ENCODE peak calls at places on chromosomes 6 and 20, in ten cellular contexts. One of them, this sample, is unnamed.

GRCh38 chr20:48621256-48622078 is 206.3 kb downstream of the PREX1 start:
- DNase-seq in AG04450: no peak
- DNase-seq in CD8-positive, alpha-beta T cell: no peak
- DNase-seq in brain microvascular endothelial cell: peak; percentile 28
- DNase-seq in A549: peak; percentile 66
- DNase-seq in endodermal cell: no peak
- DNase-seq in fibroblast of lung: no peak
- DNase-seq in psoas muscle: no peak
- DNase-seq in sigmoid colon: no peak
- DNase-seq in neural progenitor cell: no peak
- DNase-seq in this sample: no peak

GRCh38 chr20:32984196-32984595 is 20.0 kb downstream of the SUN5 start:
- DNase-seq in endodermal cell: peak; percentile 78
- DNase-seq in brain microvascular endothelial cell: no peak
- DNase-seq in A549: no peak
- DNase-seq in CD8-positive, alpha-beta T cell: no peak
- DNase-seq in fibroblast of lung: no peak
- DNase-seq in sigmoid colon: no peak
- DNase-seq in AG04450: no peak
- DNase-seq in psoas muscle: no peak
- DNase-seq in neural progenitor cell: no peak
- DNase-seq in this sample: no peak

GRCh38 chr6:106512958-106513480 is 116.3 kb downstream of the RTN4IP1 start:
- DNase-seq in fibroblast of lung: peak; percentile 36
- DNase-seq in endodermal cell: no peak
- DNase-seq in A549: no peak
- DNase-seq in sigmoid colon: no peak
- DNase-seq in AG04450: no peak
- DNase-seq in brain microvascular endothelial cell: no peak
- DNase-seq in neural progenitor cell: no peak
- DNase-seq in CD8-positive, alpha-beta T cell: no peak
- DNase-seq in psoas muscle: no peak
- DNase-seq in this sample: no peak

GRCh38 chr6:154754152-154754551 is 20.9 kb downstream of the SCAF8 start:
- DNase-seq in fibroblast of lung: peak; percentile 65
- DNase-seq in endodermal cell: no peak
- DNase-seq in brain microvascular endothelial cell: peak; percentile 18
- DNase-seq in psoas muscle: no peak
- DNase-seq in CD8-positive, alpha-beta T cell: no peak
- DNase-seq in A549: no peak
- DNase-seq in neural progenitor cell: no peak
- DNase-seq in AG04450: no peak
- DNase-seq in sigmoid colon: no peak
- DNase-seq in this sample: no peak

GRCh38 chr6:152050451-152051195 is 243.1 kb downstream of the ESR1 start:
- DNase-seq in fibroblast of lung: no peak
- DNase-seq in neural progenitor cell: no peak
- DNase-seq in AG04450: no peak
- DNase-seq in CD8-positive, alpha-beta T cell: no peak
- DNase-seq in psoas muscle: no peak
- DNase-seq in A549: no peak
- DNase-seq in endodermal cell: no peak
- DNase-seq in brain microvascular endothelial cell: no peak
- DNase-seq in sigmoid colon: no peak
- DNase-seq in this sample: no peak

GRCh38 chr6:52399511-52400315 is 20.4 kb upstream of the EFHC1 start:
- DNase-seq in endodermal cell: peak; percentile 78
- DNase-seq in fibroblast of lung: peak; percentile 77
- DNase-seq in neural progenitor cell: peak; percentile 77
- DNase-seq in AG04450: no peak
- DNase-seq in psoas muscle: no peak
- DNase-seq in CD8-positive, alpha-beta T cell: no peak
- DNase-seq in A549: no peak
- DNase-seq in brain microvascular endothelial cell: peak; percentile 49
- DNase-seq in sigmoid colon: no peak
- DNase-seq in this sample: no peak

GRCh38 chr20:48619126-48620101 is 208.4 kb downstream of the PREX1 start:
- DNase-seq in endodermal cell: no peak
- DNase-seq in fibroblast of lung: no peak
- DNase-seq in sigmoid colon: peak; percentile 75
- DNase-seq in neural progenitor cell: no peak
- DNase-seq in psoas muscle: no peak
- DNase-seq in A549: no peak
- DNase-seq in CD8-positive, alpha-beta T cell: no peak
- DNase-seq in AG04450: no peak
- DNase-seq in brain microvascular endothelial cell: no peak
- DNase-seq in this sample: no peak

GRCh38 chr20:2167122-2167521 is 65.5 kb downstream of the STK35 start:
- DNase-seq in AG04450: no peak
- DNase-seq in neural progenitor cell: no peak
- DNase-seq in sigmoid colon: no peak
- DNase-seq in fibroblast of lung: no peak
- DNase-seq in CD8-positive, alpha-beta T cell: no peak
- DNase-seq in endodermal cell: no peak
- DNase-seq in A549: no peak
- DNase-seq in psoas muscle: no peak
- DNase-seq in brain microvascular endothelial cell: no peak
- DNase-seq in this sample: peak; percentile 7

GRCh38 chr6:157181649-157182048 is 141.7 kb downstream of the TMEM242 start:
- DNase-seq in brain microvascular endothelial cell: no peak
- DNase-seq in CD8-positive, alpha-beta T cell: no peak
- DNase-seq in AG04450: no peak
- DNase-seq in neural progenitor cell: no peak
- DNase-seq in A549: no peak
- DNase-seq in psoas muscle: no peak
- DNase-seq in fibroblast of lung: no peak
- DNase-seq in sigmoid colon: no peak
- DNase-seq in endodermal cell: no peak
- DNase-seq in this sample: no peak

GRCh38 chr20:57649617-57650015 is 29.4 kb upstream of the ZBP1 start:
- DNase-seq in endodermal cell: no peak
- DNase-seq in neural progenitor cell: no peak
- DNase-seq in CD8-positive, alpha-beta T cell: no peak
- DNase-seq in A549: no peak
- DNase-seq in fibroblast of lung: no peak
- DNase-seq in sigmoid colon: no peak
- DNase-seq in AG04450: no peak
- DNase-seq in brain microvascular endothelial cell: no peak
- DNase-seq in psoas muscle: no peak
- DNase-seq in this sample: peak; percentile 62

DNA sequence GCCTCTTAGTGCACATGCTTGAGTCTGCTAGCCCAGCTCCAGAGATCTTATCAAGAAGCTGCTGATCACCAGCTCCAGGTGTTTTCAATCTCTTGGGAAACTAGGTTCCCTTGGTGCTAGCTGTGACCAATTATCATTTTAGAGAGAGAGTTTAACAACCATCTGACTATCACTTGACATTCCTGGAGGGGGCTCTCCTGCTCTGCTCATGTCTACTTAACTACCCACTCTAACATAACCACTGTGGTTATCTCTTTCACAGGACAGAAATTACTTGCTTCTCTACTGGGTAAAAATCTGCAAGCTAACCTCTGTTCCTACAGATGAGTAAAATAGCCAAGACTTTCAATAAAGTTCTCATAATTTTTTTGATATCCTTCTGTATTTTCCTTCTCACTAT is 823.4 kb upstream of the GJE1 start:
- DNase-seq in CD8-positive, alpha-beta T cell: no peak
- DNase-seq in AG04450: no peak
- DNase-seq in A549: no peak
- DNase-seq in psoas muscle: no peak
- DNase-seq in endodermal cell: no peak
- DNase-seq in fibroblast of lung: peak; percentile 9
- DNase-seq in neural progenitor cell: no peak
- DNase-seq in brain microvascular endothelial cell: no peak
- DNase-seq in sigmoid colon: no peak
- DNase-seq in this sample: no peak
- TF ChIP-seq CTCF in CD8-positive, alpha-beta T cell: no peak
- TF ChIP-seq CTCF in AG04450: no peak
- TF ChIP-seq CTCF in A549: no peak
- TF ChIP-seq CTCF in psoas muscle: no peak
- TF ChIP-seq CTCF in endodermal cell: peak; percentile 44
- TF ChIP-seq CTCF in fibroblast of lung: no peak
- TF ChIP-seq CTCF in neural progenitor cell: peak; percentile 12
- TF ChIP-seq CTCF in brain microvascular endothelial cell: peak; percentile 38
- TF ChIP-seq CTCF in sigmoid colon: no peak
- TF ChIP-seq CTCF in this sample: no peak

GRCh38 chr6:26299286-26300042 is 65.5 kb upstream of the BTN3A2 start:
- DNase-seq in fibroblast of lung: no peak
- DNase-seq in CD8-positive, alpha-beta T cell: no peak
- DNase-seq in AG04450: no peak
- DNase-seq in sigmoid colon: no peak
- DNase-seq in endodermal cell: peak; percentile 80
- DNase-seq in psoas muscle: no peak
- DNase-seq in neural progenitor cell: peak; percentile 51
- DNase-seq in brain microvascular endothelial cell: peak; percentile 45
- DNase-seq in A549: no peak
- DNase-seq in this sample: no peak

GRCh38 chr6:26294276-26294675 is 70.7 kb upstream of the BTN3A2 start:
- DNase-seq in fibroblast of lung: no peak
- DNase-seq in A549: no peak
- DNase-seq in neural progenitor cell: no peak
- DNase-seq in AG04450: no peak
- DNase-seq in psoas muscle: no peak
- DNase-seq in endodermal cell: no peak
- DNase-seq in brain microvascular endothelial cell: no peak
- DNase-seq in sigmoid colon: no peak
- DNase-seq in CD8-positive, alpha-beta T cell: no peak
- DNase-seq in this sample: no peak

GRCh38 chr6:26296857-26297648 is 67.9 kb upstream of the BTN3A2 start:
- DNase-seq in endodermal cell: no peak
- DNase-seq in A549: no peak
- DNase-seq in brain microvascular endothelial cell: peak; percentile 55
- DNase-seq in sigmoid colon: no peak
- DNase-seq in AG04450: no peak
- DNase-seq in psoas muscle: no peak
- DNase-seq in neural progenitor cell: no peak
- DNase-seq in fibroblast of lung: peak; percentile 39
- DNase-seq in CD8-positive, alpha-beta T cell: no peak
- DNase-seq in this sample: no peak

GRCh38 chr6:26295691-26296555 is 69.1 kb upstream of the BTN3A2 start:
- DNase-seq in fibroblast of lung: peak; percentile 90
- DNase-seq in sigmoid colon: no peak
- DNase-seq in A549: no peak
- DNase-seq in CD8-positive, alpha-beta T cell: no peak
- DNase-seq in brain microvascular endothelial cell: peak; percentile 93
- DNase-seq in psoas muscle: no peak
- DNase-seq in neural progenitor cell: no peak
- DNase-seq in endodermal cell: no peak
- DNase-seq in AG04450: no peak
- DNase-seq in this sample: no peak

GRCh38 chr6:26296556-26296856 is 68.5 kb upstream of the BTN3A2 start:
- DNase-seq in fibroblast of lung: no peak
- DNase-seq in endodermal cell: no peak
- DNase-seq in psoas muscle: no peak
- DNase-seq in A549: no peak
- DNase-seq in brain microvascular endothelial cell: no peak
- DNase-seq in neural progenitor cell: no peak
- DNase-seq in sigmoid colon: no peak
- DNase-seq in AG04450: no peak
- DNase-seq in CD8-positive, alpha-beta T cell: no peak
- DNase-seq in this sample: no peak
- H3K27ac ChIP-seq in fibroblast of lung: no peak overlapping the region
- H3K27ac ChIP-seq in endodermal cell: no peak overlapping the region
- H3K27ac ChIP-seq in psoas muscle: peak overlapping the region; percentile 92
- H3K27ac ChIP-seq in A549: peak overlapping the region; percentile 67
- H3K27ac ChIP-seq in brain microvascular endothelial cell: peak overlapping the region; percentile 88
- H3K27ac ChIP-seq in neural progenitor cell: no peak overlapping the region
- H3K27ac ChIP-seq in sigmoid colon: no peak overlapping the region
- H3K27ac ChIP-seq in AG04450: no peak overlapping the region
- H3K27ac ChIP-seq in CD8-positive, alpha-beta T cell: no peak overlapping the region
- H3K27ac ChIP-seq in this sample: no peak overlapping the region

GRCh38 chr20:62062661-62063600 is 2.8 kb downstream of the TAF4 start:
- DNase-seq in CD8-positive, alpha-beta T cell: no peak
- DNase-seq in brain microvascular endothelial cell: no peak
- DNase-seq in sigmoid colon: no peak
- DNase-seq in fibroblast of lung: no peak
- DNase-seq in AG04450: no peak
- DNase-seq in A549: no peak
- DNase-seq in neural progenitor cell: no peak
- DNase-seq in psoas muscle: no peak
- DNase-seq in endodermal cell: no peak
- DNase-seq in this sample: no peak

GRCh38 chr20:62065669-62066338 is at the start of gene TAF4:
- DNase-seq in neural progenitor cell: peak; percentile 95
- DNase-seq in AG04450: peak; percentile 33
- DNase-seq in psoas muscle: peak; percentile 82
- DNase-seq in A549: peak; percentile 85
- DNase-seq in endodermal cell: peak; percentile 89
- DNase-seq in CD8-positive, alpha-beta T cell: peak; percentile 71
- DNase-seq in brain microvascular endothelial cell: peak; percentile 49
- DNase-seq in sigmoid colon: peak; percentile 87
- DNase-seq in fibroblast of lung: peak; percentile 68
- DNase-seq in this sample: peak; percentile 83

GRCh38 chr20:62064788-62065668 is 653 bp downstream of the TAF4 start:
- DNase-seq in CD8-positive, alpha-beta T cell: no peak
- DNase-seq in endodermal cell: no peak
- DNase-seq in AG04450: no peak
- DNase-seq in neural progenitor cell: peak; percentile 64
- DNase-seq in fibroblast of lung: no peak
- DNase-seq in sigmoid colon: no peak
- DNase-seq in psoas muscle: no peak
- DNase-seq in A549: no peak
- DNase-seq in brain microvascular endothelial cell: no peak
- DNase-seq in this sample: no peak

GRCh38 chr20:62063601-62063980 is 2.1 kb downstream of the TAF4 start:
- DNase-seq in psoas muscle: no peak
- DNase-seq in fibroblast of lung: peak; percentile 35
- DNase-seq in AG04450: no peak
- DNase-seq in sigmoid colon: no peak
- DNase-seq in endodermal cell: peak; percentile 71
- DNase-seq in brain microvascular endothelial cell: no peak
- DNase-seq in neural progenitor cell: peak; percentile 72
- DNase-seq in CD8-positive, alpha-beta T cell: no peak
- DNase-seq in A549: no peak
- DNase-seq in this sample: no peak

GRCh38 chr20:62063981-62064787 is 1.5 kb downstream of the TAF4 start:
- DNase-seq in brain microvascular endothelial cell: no peak
- DNase-seq in CD8-positive, alpha-beta T cell: no peak
- DNase-seq in AG04450: no peak
- DNase-seq in A549: no peak
- DNase-seq in psoas muscle: peak; percentile 54
- DNase-seq in sigmoid colon: no peak
- DNase-seq in endodermal cell: peak; percentile 85
- DNase-seq in fibroblast of lung: no peak
- DNase-seq in neural progenitor cell: peak; percentile 62
- DNase-seq in this sample: no peak
- H3K4me3 ChIP-seq in brain microvascular endothelial cell: peak overlapping the region; percentile 46
- H3K4me3 ChIP-seq in CD8-positive, alpha-beta T cell: no peak overlapping the region
- H3K4me3 ChIP-seq in AG04450: peak overlapping the region; percentile 49
- H3K4me3 ChIP-seq in A549: peak overlapping the region; percentile 40
- H3K4me3 ChIP-seq in psoas muscle: peak overlapping the region; percentile 64
- H3K4me3 ChIP-seq in sigmoid colon: peak overlapping the region; percentile 17
- H3K4me3 ChIP-seq in endodermal cell: peak overlapping the region; percentile 81
- H3K4me3 ChIP-seq in fibroblast of lung: peak overlapping the region; percentile 12
- H3K4me3 ChIP-seq in neural progenitor cell: peak overlapping the region; percentile 55
- H3K4me3 ChIP-seq in this sample: peak overlapping the region; percentile 84

DNA sequence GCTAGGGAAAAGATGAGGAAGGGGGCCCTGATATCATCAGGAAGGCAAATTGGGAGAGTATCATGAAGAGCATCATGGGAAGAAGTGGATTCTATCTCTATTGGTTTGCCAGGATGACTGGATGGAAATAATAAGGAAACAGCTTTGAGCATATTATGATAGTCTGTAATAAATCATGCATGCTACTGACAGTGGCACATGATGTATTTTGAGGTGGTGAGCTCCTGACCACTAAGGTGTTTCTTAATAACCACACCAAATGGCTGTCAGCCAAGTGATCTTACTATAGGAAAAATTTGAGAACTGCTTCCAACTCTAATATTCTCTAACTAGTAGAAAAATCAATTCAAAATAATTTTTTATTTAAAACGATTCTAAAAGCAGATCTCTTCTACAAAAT is 548.4 kb upstream of the JAG1 start:
- DNase-seq in psoas muscle: no peak
- DNase-seq in fibroblast of lung: no peak
- DNase-seq in sigmoid colon: no peak
- DNase-seq in neural progenitor cell: no peak
- DNase-seq in CD8-positive, alpha-beta T cell: no peak
- DNase-seq in brain microvascular endothelial cell: no peak
- DNase-seq in A549: no peak
- DNase-seq in endodermal cell: no peak
- DNase-seq in AG04450: no peak
- DNase-seq in this sample: no peak
- TF ChIP-seq CTCF in psoas muscle: no peak
- TF ChIP-seq CTCF in fibroblast of lung: no peak
- TF ChIP-seq CTCF in sigmoid colon: no peak
- TF ChIP-seq CTCF in neural progenitor cell: no peak
- TF ChIP-seq CTCF in CD8-positive, alpha-beta T cell: no peak
- TF ChIP-seq CTCF in brain microvascular endothelial cell: no peak
- TF ChIP-seq CTCF in A549: no peak
- TF ChIP-seq CTCF in endodermal cell: no peak
- TF ChIP-seq CTCF in AG04450: no peak
- TF ChIP-seq CTCF in this sample: no peak

This sample was measured in coronary artery.